ENCODE peak calls at places on chromosomes 7 and 10, in seven cellular contexts. S is transverse colon, W is colonic mucosa, B is lower lobe of right lung, R is PC-3, L is uterus, K is stomach. E is an unnamed sample. For H3K4me1, the result is how much of the 10 kb centered on the place peaks cover.

GRCh38 chr10:10092581-10092980 is 925.1 kb upstream of the CELF2 start:
- DNase-seq in K (no peak), S (no peak), R (no peak), B (no peak), L (no peak), W (no peak), E (peak)

GRCh38 chr10:102718220-102718619 is 3.8 kb downstream of the SFXN2 start:
- DNase-seq in L (peak), S (no peak), K (no peak), W (no peak), B (no peak), R (no peak), E (peak)

GRCh38 chr7:43791-44540 is 148.4 kb upstream of the FAM20C start:
- DNase-seq in L (peak), B (peak), W (peak), S (peak), R (no peak), K (no peak), E (peak)

GRCh38 chr10:132687181-132687892 is 98.6 kb downstream of the NKX6-2 start:
- DNase-seq in K (no peak), W (no peak), R (no peak), B (peak), S (no peak), L (no peak), E (peak)

GRCh38 chr7:107180378-107180777 is 11.6 kb downstream of the HBP1 start:
- DNase-seq in B (no peak), W (peak), L (no peak), S (peak), R (peak), K (peak), E (no peak)

GRCh38 chr7:130641040-130641439 is 27.5 kb downstream of the COPG2 start:
- DNase-seq in B (no peak), W (no peak), K (no peak), R (no peak), S (no peak), L (no peak), E (no peak)

GRCh38 chr7:23277359-23277989 is 21.7 kb upstream of the MALSU1 start:
- DNase-seq in S (no peak), W (peak), L (no peak), B (no peak), R (peak), K (no peak), E (peak)

GRCh38 chr7:133797818-133798485 is 329.2 kb upstream of the LRGUK start:
- DNase-seq in K (no peak), S (no peak), B (no peak), W (no peak), L (no peak), R (no peak), E (no peak)

GRCh38 chr10:93873427-93874115 is 20.2 kb upstream of the SLC35G1 start:
- DNase-seq in K (no peak), W (no peak), R (no peak), B (no peak), L (no peak), S (no peak), E (no peak)

GRCh38 chr7:92973964-92974363 is 137.6 kb upstream of the CDK6 start:
- DNase-seq in S (no peak), B (no peak), K (no peak), W (no peak), R (peak), L (no peak), E (no peak)

GRCh38 chr7:116187400-116187799 is 22.9 kb upstream of the TES start:
- DNase-seq in S (no peak), W (no peak), R (no peak), L (no peak), K (no peak), B (no peak), E (no peak)

GRCh38 chr10:129544205-129545202 is 77.5 kb downstream of the MGMT start:
- DNase-seq in W (no peak), K (peak), S (no peak), B (no peak), R (no peak), L (no peak), E (no peak)

GRCh38 chr10:122293156-122293978 is 22.3 kb downstream of the BTBD16 start:
- DNase-seq in W (no peak), R (no peak), K (no peak), L (no peak), B (no peak), S (no peak), E (no peak)

GRCh38 chr10:33571616-33572015 is 237.1 kb upstream of the NRP1 start:
- DNase-seq in L (no peak), K (no peak), R (peak), S (no peak), W (no peak), B (no peak), E (no peak)

GRCh38 chr10:72754275-72755032 is 62.5 kb downstream of the MCU start:
- DNase-seq in B (no peak), R (peak), K (no peak), S (no peak), W (no peak), L (no peak), E (peak)

GRCh38 chr7:6423942-6424701 is 23.6 kb downstream of the DAGLB start:
- DNase-seq in B (peak), S (peak), W (peak), K (peak), L (no peak), R (peak), E (no peak)

GRCh38 chr10:120022357-120022756 is 129.8 kb downstream of the SEC23IP start:
- DNase-seq in B (no peak), W (no peak), S (no peak), L (no peak), K (no peak), R (no peak), E (no peak)

GRCh38 chr10:62261666-62262065 is 7.0 kb downstream of the RTKN2 start:
- DNase-seq in S (no peak), K (no peak), W (no peak), L (no peak), B (no peak), R (no peak), E (no peak)

GRCh38 chr7:144853542-144853941 is 17.7 kb upstream of the TPK1 start:
- DNase-seq in B (no peak), R (no peak), W (no peak), K (no peak), S (no peak), L (no peak), E (no peak)

GRCh38 chr10:8034666-8035640 is 19.5 kb upstream of the GATA3 start:
- DNase-seq in B (no peak), S (no peak), K (no peak), L (no peak), R (no peak), W (no peak), E (peak)

GRCh38 chr7:139745330-139746143 is 32.3 kb downstream of the HIPK2 start:
- DNase-seq in K (no peak), R (no peak), B (no peak), S (no peak), L (peak), W (no peak), E (no peak)

GRCh38 chr10:47361293-47361692 is 13.1 kb downstream of the RBP3 start:
- DNase-seq in W (peak), R (peak), B (no peak), L (no peak), S (peak), K (peak), E (peak)

GRCh38 chr7:128833939-128834310 is 3.7 kb downstream of the FLNC start:
- DNase-seq in R (peak), S (no peak), L (no peak), W (no peak), B (no peak), K (no peak), E (no peak)

GRCh38 chr7:2997014-2997413 is 46.7 kb downstream of the CARD11 start:
- DNase-seq in W (no peak), S (no peak), B (no peak), L (no peak), K (no peak), R (no peak), E (no peak)

DNA sequence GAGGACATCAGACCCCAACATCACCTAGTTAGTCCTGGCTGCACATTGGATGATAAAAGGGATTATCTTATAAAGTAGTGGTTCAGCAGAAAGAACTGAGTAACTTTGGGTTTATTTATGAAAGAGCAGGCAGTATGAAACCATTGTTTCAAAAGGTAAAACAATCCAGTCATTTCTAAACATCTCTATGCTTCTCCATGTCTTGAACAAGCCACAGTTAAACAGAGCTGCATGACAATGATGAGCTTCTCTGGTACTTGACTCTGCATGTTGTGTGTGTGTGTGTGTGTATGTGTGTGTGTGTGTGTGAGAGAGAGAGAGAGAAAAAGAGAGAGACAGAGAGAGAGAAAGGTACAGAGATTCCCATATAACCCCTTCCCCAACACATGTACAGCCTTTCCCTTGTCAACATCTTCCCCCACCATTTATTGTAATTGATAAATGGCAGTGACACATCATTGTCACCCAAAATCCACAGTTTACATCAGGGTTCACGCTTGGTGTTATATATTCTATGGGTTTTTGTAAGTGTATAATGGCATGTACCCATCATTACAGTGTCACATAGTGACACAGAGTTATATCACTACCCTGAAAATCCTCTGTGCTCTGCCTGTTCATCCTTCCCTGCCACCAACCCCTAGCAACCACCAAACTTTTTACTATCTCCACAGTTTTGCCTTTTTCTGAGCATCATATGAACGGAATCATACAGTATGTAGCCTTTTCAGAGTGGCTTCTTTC is 32.8 kb upstream of the SLC18A3 start:
- DNase-seq in S (no peak), L (no peak), W (no peak), K (no peak), B (no peak), R (no peak), E (no peak)
- H3K4me1 ChIP-seq in S (under half), L (under half), W (under half), K (under half), B (under half), R (under half), E (under half)

DNA sequence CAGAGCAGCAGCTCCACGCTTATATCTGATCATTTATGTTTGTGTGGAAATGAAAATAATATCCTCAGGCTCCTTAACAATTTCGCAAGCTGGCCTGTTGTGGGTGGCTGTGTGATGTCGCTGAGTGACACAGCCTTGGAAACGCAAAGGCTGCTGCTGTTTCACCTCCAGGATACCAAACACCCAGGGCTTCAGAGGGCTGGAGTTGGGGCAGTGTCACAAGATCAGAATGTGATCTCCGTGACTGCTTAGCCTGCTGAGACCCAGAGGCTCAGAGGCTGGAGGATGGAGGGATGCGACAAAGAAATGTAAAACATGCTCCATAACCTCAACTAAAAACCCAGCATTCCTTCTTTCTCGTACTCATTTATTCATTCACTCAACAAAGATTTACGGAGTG is 37.2 kb upstream of the BMPER start:
- DNase-seq in L (no peak), W (no peak), B (no peak), R (peak), K (no peak), S (no peak), E (no peak)
- H3K4me3 ChIP-seq in L (no peak), W (no peak), B (no peak), R (no peak), K (no peak), S (no peak), E (no peak)

GRCh38 chr7:152674860-152675760 is 831 bp downstream of the XRCC2 start:
- DNase-seq in L (no peak), K (no peak), S (no peak), B (no peak), W (no peak), R (peak), E (peak)
- H3K27ac ChIP-seq in L (no peak), K (no peak), S (no peak), B (peak), W (no peak), R (peak), E (peak)

GRCh38 chr10:6535365-6535764 is 44.7 kb downstream of the PRKCQ start:
- DNase-seq in L (no peak), W (no peak), B (no peak), K (no peak), S (no peak), R (no peak), E (no peak)

GRCh38 chr10:6537704-6538103 is 42.4 kb downstream of the PRKCQ start:
- DNase-seq in K (no peak), S (no peak), R (no peak), B (peak), W (no peak), L (no peak), E (no peak)

GRCh38 chr10:6532321-6532720 is 47.8 kb downstream of the PRKCQ start:
- DNase-seq in R (no peak), S (no peak), L (no peak), B (no peak), K (no peak), W (no peak), E (no peak)

GRCh38 chr10:6530966-6531365 is 49.1 kb downstream of the PRKCQ start:
- DNase-seq in L (no peak), R (no peak), S (no peak), B (no peak), W (no peak), K (no peak), E (no peak)

DNA sequence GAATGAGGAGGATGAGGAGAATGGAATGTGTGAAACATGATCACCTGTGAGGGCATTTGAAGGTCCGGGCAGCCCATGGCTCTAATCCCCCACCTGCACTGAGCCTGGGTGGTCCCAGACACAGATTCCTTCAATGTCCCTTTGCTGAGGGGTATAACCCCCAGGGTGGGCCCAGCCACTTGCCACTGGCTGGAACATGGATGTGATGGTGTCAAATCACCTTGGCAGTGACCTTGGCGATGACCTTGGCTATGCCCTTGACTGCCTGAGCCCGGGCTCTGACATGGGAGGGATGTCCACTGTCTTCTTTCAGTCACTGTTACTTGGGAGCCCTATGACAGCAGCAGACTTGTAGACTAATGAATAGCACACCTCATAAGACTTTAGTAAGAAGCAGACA is 44.0 kb downstream of the PRKCQ start:
- DNase-seq in L (no peak), B (no peak), K (no peak), R (no peak), W (no peak), S (no peak), E (no peak)
- H3K4me1 ChIP-seq in L (under half), B (under half), K (under half), R (under half), W (under half), S (under half), E (under half)

GRCh38 chr10:75294518-75294865 is 58.7 kb upstream of the COMTD1 start:
- DNase-seq in S (no peak), B (peak), L (no peak), W (no peak), K (no peak), R (no peak), E (no peak)
- H3K4me3 ChIP-seq in S (peak), B (peak), L (peak), W (peak), K (peak), R (peak), E (peak)

DNA sequence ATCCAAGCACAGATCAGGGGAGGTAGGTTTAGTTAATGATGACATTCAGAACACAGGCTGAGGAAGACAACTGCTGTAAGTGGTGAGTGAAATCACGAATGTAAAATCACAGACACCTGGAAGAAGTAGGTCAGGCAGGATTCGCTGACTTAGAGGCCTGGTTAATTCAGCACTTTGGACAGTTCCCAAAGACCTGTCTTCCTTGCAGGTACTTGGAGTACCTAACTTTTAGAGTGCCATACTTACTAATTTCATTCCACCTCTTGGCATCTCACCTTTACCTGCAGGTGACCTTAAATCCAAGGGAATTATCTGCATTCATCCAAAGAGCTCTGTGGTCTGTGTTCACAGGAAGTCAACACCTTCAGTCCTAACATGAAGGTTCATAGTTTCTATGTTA is 822.4 kb downstream of the PHTF2 start:
- DNase-seq in L (no peak), R (peak), K (no peak), B (no peak), S (no peak), W (no peak), E (peak)
- H3K27ac ChIP-seq in L (no peak), R (no peak), K (no peak), B (no peak), S (no peak), W (no peak), E (no peak)

GRCh38 chr7:118846977-118847376 is 622.5 kb downstream of the ANKRD7 start:
- DNase-seq in W (no peak), L (no peak), B (no peak), R (no peak), S (no peak), K (no peak), E (no peak)

GRCh38 chr7:118843456-118843855 is 619.0 kb downstream of the ANKRD7 start:
- DNase-seq in B (no peak), L (no peak), K (no peak), W (no peak), R (no peak), S (no peak), E (no peak)

GRCh38 chr7:118844748-118845147 is 620.2 kb downstream of the ANKRD7 start:
- DNase-seq in L (no peak), W (no peak), K (no peak), R (no peak), S (no peak), B (no peak), E (no peak)

DNA sequence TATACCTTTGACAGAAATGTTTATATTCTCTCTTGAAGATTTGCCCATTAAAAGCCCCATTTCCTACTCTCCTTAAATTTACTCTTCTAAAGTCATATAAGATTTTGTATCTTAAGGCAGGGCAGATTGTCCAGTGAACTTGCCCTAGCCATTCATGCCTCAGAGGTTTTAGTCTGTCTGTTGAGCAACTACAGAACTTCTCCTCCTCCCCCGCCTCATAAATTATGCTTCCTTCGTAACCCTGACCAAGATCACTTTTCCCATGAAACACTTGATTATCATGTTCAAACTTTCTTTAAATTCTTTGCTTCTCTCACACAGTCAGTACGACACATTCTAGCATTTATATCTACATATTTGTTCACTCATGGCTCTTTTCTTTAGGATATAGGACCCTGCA is 621.3 kb downstream of the ANKRD7 start:
- DNase-seq in R (no peak), L (no peak), K (no peak), W (no peak), S (no peak), B (no peak), E (no peak)
- H3K4me1 ChIP-seq in R (under half), L (under half), K (under half), W (under half), S (under half), B (under half), E (under half)

E was measured in endodermal cell.